ENCODE peak calls at places on chromosomes 3 and 15, in four cellular contexts. P, B, K and I are unnamed samples.

GRCh38 chr3:183825380-183826161 is at the start of gene MAP6D1:
- DNase-seq in P (no peak), B (no peak), K (peak), I (peak)

GRCh38 chr15:43799209-43799944 is 643 bp downstream of the SERINC4 start:
- DNase-seq in P (no peak), B (no peak), K (no peak), I (peak)

GRCh38 chr3:17039579-17039978 is 154.8 kb downstream of the PLCL2 start:
- DNase-seq in P (no peak), B (no peak), K (peak), I (no peak)

GRCh38 chr15:77654975-77655374 is 22.3 kb upstream of the LINGO1 start:
- DNase-seq in P (no peak), B (no peak), K (no peak), I (no peak)

GRCh38 chr15:83053151-83053550 is 13.9 kb downstream of the BTBD1 start:
- DNase-seq in P (no peak), B (no peak), K (peak), I (peak)

GRCh38 chr3:193446975-193447602 is 68.5 kb upstream of the ATP13A5 start:
- DNase-seq in P (no peak), B (no peak), K (no peak), I (no peak)

GRCh38 chr3:154003649-154004048 is 117.5 kb upstream of the ARHGEF26 start:
- DNase-seq in P (no peak), B (no peak), K (no peak), I (no peak)

GRCh38 chr15:47843124-47843663 is 125.9 kb downstream of the SEMA6D start:
- DNase-seq in P (no peak), B (no peak), K (no peak), I (no peak)

GRCh38 chr3:168090306-168091085 is 5.2 kb downstream of the GOLIM4 start:
- DNase-seq in P (no peak), B (no peak), K (no peak), I (no peak)

GRCh38 chr3:99505646-99506269 is 132.6 kb upstream of the COL8A1 start:
- DNase-seq in P (peak), B (no peak), K (no peak), I (no peak)

GRCh38 chr3:138197058-138197457 is 10.0 kb downstream of the ARMC8 start:
- DNase-seq in P (no peak), B (no peak), K (peak), I (no peak)

GRCh38 chr3:182725372-182726251 is 67.7 kb upstream of the ATP11B start:
- DNase-seq in P (no peak), B (no peak), K (no peak), I (no peak)

GRCh38 chr15:84631706-84632272 is 22.3 kb downstream of the WDR73 start:
- DNase-seq in P (no peak), B (no peak), K (no peak), I (no peak)

GRCh38 chr3:184234224-184234623 is 4.8 kb downstream of the VWA5B2 start:
- DNase-seq in P (no peak), B (peak), K (peak), I (peak)

GRCh38 chr3:48428863-48429415 is 947 bp downstream of the PLXNB1 start:
- DNase-seq in P (peak), B (no peak), K (peak), I (peak)

GRCh38 chr15:64703632-64703959 is 71.8 kb downstream of the RBPMS2 start:
- DNase-seq in P (no peak), B (no peak), K (no peak), I (no peak)

GRCh38 chr3:46955801-46956259 is 20.7 kb downstream of the CCDC12 start:
- DNase-seq in P (no peak), B (no peak), K (no peak), I (no peak)

GRCh38 chr3:30689202-30689641 is 82.8 kb downstream of the TGFBR2 start:
- DNase-seq in P (no peak), B (no peak), K (peak), I (peak)

GRCh38 chr15:96348112-96349027 is 17.9 kb downstream of the NR2F2 start:
- DNase-seq in P (no peak), B (no peak), K (peak), I (no peak)

GRCh38 chr15:75661041-75661778 is 13.5 kb downstream of the SNX33 start:
- DNase-seq in P (peak), B (peak), K (peak), I (peak)

GRCh38 chr3:172846103-172846561 is 95.6 kb downstream of the ECT2 start:
- DNase-seq in P (no peak), B (no peak), K (no peak), I (no peak)

GRCh38 chr3:173066044-173066679 is 74.9 kb downstream of the SPATA16 start:
- DNase-seq in P (no peak), B (no peak), K (no peak), I (no peak)

GRCh38 chr3:52444860-52445793 is at the start of gene SEMA3G:
- DNase-seq in P (peak), B (peak), K (peak), I (peak)

GRCh38 chr3:43391621-43392020 is 105.3 kb downstream of the SNRK start:
- DNase-seq in P (no peak), B (no peak), K (no peak), I (no peak)

GRCh38 chr3:151468284-151468917 is 7.5 kb upstream of the IGSF10 start:
- DNase-seq in P (no peak), B (no peak), K (peak), I (peak)

GRCh38 chr3:123818324-123818920 is 65.7 kb downstream of the MYLK start:
- DNase-seq in P (no peak), B (no peak), K (no peak), I (no peak)

GRCh38 chr3:30578479-30578878 is 27.9 kb upstream of the TGFBR2 start:
- DNase-seq in P (peak), B (no peak), K (no peak), I (no peak)

GRCh38 chr15:74413350-74414080 is 20.2 kb downstream of the SEMA7A start:
- DNase-seq in P (no peak), B (no peak), K (no peak), I (no peak)

GRCh38 chr3:193605876-193606275 is 12.9 kb downstream of the OPA1 start:
- DNase-seq in P (no peak), B (peak), K (peak), I (peak)

GRCh38 chr3:177596822-177597271 is 399.6 kb upstream of the TBL1XR1 start:
- DNase-seq in P (peak), B (peak), K (no peak), I (peak)

GRCh38 chr3:46860381-46861292 is 2.6 kb downstream of the MYL3 start:
- DNase-seq in P (peak), B (no peak), K (no peak), I (no peak)

GRCh38 chr3:45881031-45882022 is 5.0 kb upstream of the CCR9 start:
- DNase-seq in P (no peak), B (no peak), K (no peak), I (no peak)

GRCh38 chr15:38069506-38069905 is 135.1 kb downstream of the TMCO5A start:
- DNase-seq in P (peak), B (no peak), K (peak), I (no peak)

GRCh38 chr3:55330355-55330754 is 156.8 kb downstream of the WNT5A start:
- DNase-seq in P (no peak), B (peak), K (no peak), I (no peak)

GRCh38 chr15:65372787-65373067 is 5.1 kb downstream of the IGDCC3 start:
- DNase-seq in P (no peak), B (no peak), K (no peak), I (no peak)

GRCh38 chr15:80710635-80711553 is 15.8 kb downstream of the ABHD17C start:
- DNase-seq in P (no peak), B (no peak), K (no peak), I (no peak)

GRCh38 chr3:10889206-10889960 is 73.4 kb downstream of the SLC6A11 start:
- DNase-seq in P (no peak), B (no peak), K (no peak), I (no peak)
- H3K27ac ChIP-seq in P (no peak), B (no peak), K (no peak), I (no peak)

GRCh38 chr3:81436182-81436581 is 325.3 kb downstream of the GBE1 start:
- DNase-seq in P (no peak), B (no peak), K (no peak), I (no peak)
- TF ChIP-seq POLR2A in P (no peak), B (no peak), K (no peak), I (no peak)

GRCh38 chr3:127915115-127915936 is at the start of gene KBTBD12:
- DNase-seq in P (peak), B (no peak), K (no peak), I (no peak)
- TF ChIP-seq POLR2AphosphoS5 in P (peak), B (no peak), K (no peak), I (no peak)

DNA sequence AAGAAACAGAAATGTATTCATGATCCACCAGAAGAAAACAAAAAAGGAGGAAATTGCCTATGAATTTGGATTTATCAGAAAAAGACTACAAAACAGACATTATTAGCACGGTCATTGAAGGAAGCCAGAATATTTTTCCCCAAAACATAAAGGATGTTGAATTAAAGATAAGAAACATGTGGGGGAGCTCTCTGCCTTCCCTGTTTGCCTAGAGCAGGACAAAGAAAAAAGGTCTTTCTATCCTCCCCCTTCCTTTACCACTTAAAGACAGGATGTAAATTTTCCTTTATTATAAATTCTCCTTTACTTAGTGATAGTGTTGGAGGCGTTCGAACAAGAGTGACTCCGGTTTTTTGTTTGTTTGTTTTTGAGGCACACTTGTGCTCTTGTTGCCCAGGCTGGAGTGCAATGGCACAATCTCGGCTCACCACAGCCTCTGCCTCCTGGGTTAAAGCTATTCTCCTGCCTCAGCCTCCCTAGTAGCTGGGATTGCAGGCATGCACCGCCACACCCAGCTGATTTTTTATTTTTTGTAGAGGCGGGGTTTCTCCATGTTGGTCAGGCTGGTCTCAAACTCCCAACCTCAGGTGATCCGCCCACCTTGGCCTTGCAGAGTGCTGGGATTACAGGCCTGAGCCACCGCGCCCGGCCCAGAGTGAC is 14.9 kb upstream of the RPN1 start:
- DNase-seq in P (peak), B (no peak), K (peak), I (no peak)
- H3K27ac ChIP-seq in P (no peak), B (no peak), K (no peak), I (no peak)